ENCODE peak calls at places on chromosome 10, in four cellular contexts. One of them, this sample, is unnamed.

GRCh38 chr10:37774351-37774750 is 83.1 kb downstream of the ZNF248 start:
- DNase-seq in PC-3: no peak
- DNase-seq in MCF 10A: no peak
- DNase-seq in brain microvascular endothelial cell: no peak
- DNase-seq in this sample: no peak

GRCh38 chr10:112898540-112899395 is 51.3 kb upstream of the TCF7L2 start:
- DNase-seq in PC-3: no peak
- DNase-seq in MCF 10A: no peak
- DNase-seq in brain microvascular endothelial cell: peak
- DNase-seq in this sample: peak

GRCh38 chr10:67790534-67791408 is 47.2 kb downstream of the DNAJC12 start:
- DNase-seq in PC-3: no peak
- DNase-seq in MCF 10A: peak
- DNase-seq in brain microvascular endothelial cell: peak
- DNase-seq in this sample: no peak

GRCh38 chr10:50917486-50917885 is 32.1 kb upstream of the A1CF start:
- DNase-seq in PC-3: peak
- DNase-seq in MCF 10A: peak
- DNase-seq in brain microvascular endothelial cell: peak
- DNase-seq in this sample: no peak

GRCh38 chr10:84329094-84329611 is 764 bp downstream of the CCSER2 start:
- DNase-seq in PC-3: peak
- DNase-seq in MCF 10A: peak
- DNase-seq in brain microvascular endothelial cell: peak
- DNase-seq in this sample: no peak

GRCh38 chr10:71028066-71028465 is 139.7 kb upstream of the PCBD1 start:
- DNase-seq in PC-3: no peak
- DNase-seq in MCF 10A: no peak
- DNase-seq in brain microvascular endothelial cell: no peak
- DNase-seq in this sample: no peak

GRCh38 chr10:86388119-86388704 is 21.6 kb upstream of the GRID1 start:
- DNase-seq in PC-3: no peak
- DNase-seq in MCF 10A: no peak
- DNase-seq in brain microvascular endothelial cell: no peak
- DNase-seq in this sample: no peak

GRCh38 chr10:1366277-1366676 is 310.1 kb downstream of the WDR37 start:
- DNase-seq in PC-3: no peak
- DNase-seq in MCF 10A: no peak
- DNase-seq in brain microvascular endothelial cell: no peak
- DNase-seq in this sample: no peak

GRCh38 chr10:121734517-121735137 is 136.4 kb upstream of the FGFR2 start:
- DNase-seq in PC-3: peak
- DNase-seq in MCF 10A: peak
- DNase-seq in brain microvascular endothelial cell: no peak
- DNase-seq in this sample: peak

GRCh38 chr10:29037348-29038113 is 251.3 kb upstream of the LYZL1 start:
- DNase-seq in PC-3: no peak
- DNase-seq in MCF 10A: no peak
- DNase-seq in brain microvascular endothelial cell: no peak
- DNase-seq in this sample: no peak

GRCh38 chr10:8060010-8060703 is 5.7 kb downstream of the GATA3 start:
- DNase-seq in PC-3: peak
- DNase-seq in MCF 10A: peak
- DNase-seq in brain microvascular endothelial cell: no peak
- DNase-seq in this sample: no peak

GRCh38 chr10:65611592-65611991 is 1314.2 kb upstream of the LRRTM3 start:
- DNase-seq in PC-3: peak
- DNase-seq in MCF 10A: no peak
- DNase-seq in brain microvascular endothelial cell: peak
- DNase-seq in this sample: no peak

GRCh38 chr10:42998481-42999384 is 78.1 kb upstream of the RET start:
- DNase-seq in PC-3: no peak
- DNase-seq in MCF 10A: no peak
- DNase-seq in brain microvascular endothelial cell: no peak
- DNase-seq in this sample: no peak

GRCh38 chr10:119362122-119362521 is 154.8 kb downstream of the GRK5 start:
- DNase-seq in PC-3: no peak
- DNase-seq in MCF 10A: peak
- DNase-seq in brain microvascular endothelial cell: no peak
- DNase-seq in this sample: no peak

GRCh38 chr10:72260588-72261322 is 13.0 kb upstream of the DDIT4 start:
- DNase-seq in PC-3: peak
- DNase-seq in MCF 10A: peak
- DNase-seq in brain microvascular endothelial cell: peak
- DNase-seq in this sample: peak

GRCh38 chr10:63657812-63658211 is 136.6 kb downstream of the REEP3 start:
- DNase-seq in PC-3: no peak
- DNase-seq in MCF 10A: no peak
- DNase-seq in brain microvascular endothelial cell: no peak
- DNase-seq in this sample: no peak

GRCh38 chr10:37434091-37434490 is 308.7 kb downstream of the ANKRD30A start:
- DNase-seq in PC-3: peak
- DNase-seq in MCF 10A: no peak
- DNase-seq in brain microvascular endothelial cell: no peak
- DNase-seq in this sample: no peak

GRCh38 chr10:87961314-87961713 is 97.9 kb downstream of the PTEN start:
- DNase-seq in PC-3: no peak
- DNase-seq in MCF 10A: peak
- DNase-seq in brain microvascular endothelial cell: peak
- DNase-seq in this sample: no peak

GRCh38 chr10:34587002-34587740 is 227.9 kb downstream of the PARD3 start:
- DNase-seq in PC-3: peak
- DNase-seq in MCF 10A: no peak
- DNase-seq in brain microvascular endothelial cell: no peak
- DNase-seq in this sample: no peak

GRCh38 chr10:73956476-73957338 is 41.2 kb upstream of the VCL start:
- DNase-seq in PC-3: peak
- DNase-seq in MCF 10A: no peak
- DNase-seq in brain microvascular endothelial cell: peak
- DNase-seq in this sample: peak

GRCh38 chr10:71964669-71965515 is 697 bp downstream of the CHST3 start:
- DNase-seq in PC-3: peak
- DNase-seq in MCF 10A: peak
- DNase-seq in brain microvascular endothelial cell: peak
- DNase-seq in this sample: peak

GRCh38 chr10:119515511-119516045 is 26.9 kb downstream of the RGS10 start:
- DNase-seq in PC-3: no peak
- DNase-seq in MCF 10A: no peak
- DNase-seq in brain microvascular endothelial cell: no peak
- DNase-seq in this sample: no peak

GRCh38 chr10:124339951-124340760 is 78.6 kb downstream of the OAT start:
- DNase-seq in PC-3: peak
- DNase-seq in MCF 10A: peak
- DNase-seq in brain microvascular endothelial cell: peak
- DNase-seq in this sample: no peak

GRCh38 chr10:109726473-109726872 is 196.8 kb downstream of the XPNPEP1 start:
- DNase-seq in PC-3: no peak
- DNase-seq in MCF 10A: no peak
- DNase-seq in brain microvascular endothelial cell: no peak
- DNase-seq in this sample: no peak

GRCh38 chr10:93208717-93209464 is 135.2 kb downstream of the CYP26A1 start:
- DNase-seq in PC-3: peak
- DNase-seq in MCF 10A: peak
- DNase-seq in brain microvascular endothelial cell: peak
- DNase-seq in this sample: no peak

GRCh38 chr10:8060704-8061121 is 6.2 kb downstream of the GATA3 start:
- DNase-seq in PC-3: no peak
- DNase-seq in MCF 10A: no peak
- DNase-seq in brain microvascular endothelial cell: no peak
- DNase-seq in this sample: no peak

GRCh38 chr10:624312-624604 is 65.2 kb downstream of the DIP2C start:
- DNase-seq in PC-3: no peak
- DNase-seq in MCF 10A: no peak
- DNase-seq in brain microvascular endothelial cell: no peak
- DNase-seq in this sample: no peak

GRCh38 chr10:115157357-115157756 is 64.2 kb downstream of the ATRNL1 start:
- DNase-seq in PC-3: no peak
- DNase-seq in MCF 10A: no peak
- DNase-seq in brain microvascular endothelial cell: no peak
- DNase-seq in this sample: no peak

GRCh38 chr10:5910323-5911100 is 20.5 kb downstream of the FBH1 start:
- DNase-seq in PC-3: no peak
- DNase-seq in MCF 10A: no peak
- DNase-seq in brain microvascular endothelial cell: no peak
- DNase-seq in this sample: no peak

GRCh38 chr10:88343761-88344484 is 239.2 kb downstream of the RNLS start:
- DNase-seq in PC-3: no peak
- DNase-seq in MCF 10A: no peak
- DNase-seq in brain microvascular endothelial cell: no peak
- DNase-seq in this sample: no peak

GRCh38 chr10:60206735-60207134 is 182.9 kb downstream of the ANK3 start:
- DNase-seq in PC-3: peak
- DNase-seq in MCF 10A: peak
- DNase-seq in brain microvascular endothelial cell: no peak
- DNase-seq in this sample: no peak

GRCh38 chr10:32937824-32938482 is 20.1 kb downstream of the ITGB1 start:
- DNase-seq in PC-3: no peak
- DNase-seq in MCF 10A: no peak
- DNase-seq in brain microvascular endothelial cell: no peak
- DNase-seq in this sample: peak

GRCh38 chr10:104350146-104350635 is 3.4 kb upstream of the CFAP58 start:
- DNase-seq in PC-3: peak
- DNase-seq in MCF 10A: peak
- DNase-seq in brain microvascular endothelial cell: no peak
- DNase-seq in this sample: no peak

GRCh38 chr10:100963826-100964225 is 5.5 kb upstream of the SEMA4G start:
- DNase-seq in PC-3: no peak
- DNase-seq in MCF 10A: no peak
- DNase-seq in brain microvascular endothelial cell: no peak
- DNase-seq in this sample: no peak

GRCh38 chr10:86755740-86756510 is 494 bp upstream of the BMPR1A start:
- DNase-seq in PC-3: peak
- DNase-seq in MCF 10A: peak
- DNase-seq in brain microvascular endothelial cell: peak
- DNase-seq in this sample: peak

GRCh38 chr10:75940742-75941141 is 509.3 kb downstream of the LRMDA start:
- DNase-seq in PC-3: no peak
- DNase-seq in MCF 10A: no peak
- DNase-seq in brain microvascular endothelial cell: no peak
- DNase-seq in this sample: no peak

GRCh38 chr10:107215681-107216080 is 51.2 kb upstream of the SORCS1 start:
- DNase-seq in PC-3: no peak
- DNase-seq in MCF 10A: peak
- DNase-seq in brain microvascular endothelial cell: no peak
- DNase-seq in this sample: no peak

This sample was measured in thyroid gland.